ENCODE peak calls at places on chromosomes 16 and 17, in five cellular contexts. I is esophagus muscularis mucosa, C is GM12878, U is Panc1, R is stomach. Y is an unnamed sample.
A peak's percentile ranks its signal among the peaks of the same experiment; 100 is the strongest.

GRCh38 chr17:82882715-82883446 is 43.1 kb upstream of the ZNF750 start:
- DNase-seq in I (no peak), C (no peak), U (no peak), R (peak; percentile 90), Y (no peak)

GRCh38 chr17:29597361-29598172 is 4.6 kb downstream of the ANKRD13B start:
- DNase-seq in I (no peak), C (no peak), U (no peak), R (no peak), Y (peak; percentile 65)

GRCh38 chr16:165218-165538 is 600 bp upstream of the HBM start:
- DNase-seq in I (no peak), C (no peak), U (no peak), R (no peak), Y (no peak)

GRCh38 chr17:45223541-45224528 is 2.1 kb downstream of the FMNL1 start:
- DNase-seq in I (no peak), C (no peak), U (no peak), R (no peak), Y (no peak)

GRCh38 chr16:58299757-58300349 is 5.0 kb upstream of the PRSS54 start:
- DNase-seq in I (no peak), C (no peak), U (no peak), R (peak; percentile 32), Y (no peak)

GRCh38 chr16:54933281-54934150 is 2.9 kb downstream of the IRX5 start:
- DNase-seq in I (no peak), C (no peak), U (no peak), R (no peak), Y (no peak)

GRCh38 chr17:48997827-48998556 is 807 bp downstream of the IGF2BP1 start:
- DNase-seq in I (peak; percentile 77), C (no peak), U (no peak), R (no peak), Y (no peak)

GRCh38 chr16:87860553-87861299 is 8.6 kb downstream of the SLC7A5 start:
- DNase-seq in I (no peak), C (no peak), U (no peak), R (no peak), Y (peak; percentile 88)

GRCh38 chr16:85460983-85461813 is 151.9 kb upstream of the GSE1 start:
- DNase-seq in I (no peak), C (no peak), U (no peak), R (no peak), Y (no peak)
- H3K4me3 ChIP-seq in I (peak overlapping the region; percentile 49), C (no peak overlapping the region), U (no peak overlapping the region), R (no peak overlapping the region), Y (peak overlapping the region; percentile 45)

GRCh38 chr16:55999683-56000082 is 124.5 kb upstream of the CES5A start:
- DNase-seq in I (no peak), C (no peak), U (no peak), R (no peak), Y (no peak)
- TF ChIP-seq POLR2AphosphoS5 in I (no peak), C (no peak), U (no peak), R (no peak), Y (no peak)

DNA sequence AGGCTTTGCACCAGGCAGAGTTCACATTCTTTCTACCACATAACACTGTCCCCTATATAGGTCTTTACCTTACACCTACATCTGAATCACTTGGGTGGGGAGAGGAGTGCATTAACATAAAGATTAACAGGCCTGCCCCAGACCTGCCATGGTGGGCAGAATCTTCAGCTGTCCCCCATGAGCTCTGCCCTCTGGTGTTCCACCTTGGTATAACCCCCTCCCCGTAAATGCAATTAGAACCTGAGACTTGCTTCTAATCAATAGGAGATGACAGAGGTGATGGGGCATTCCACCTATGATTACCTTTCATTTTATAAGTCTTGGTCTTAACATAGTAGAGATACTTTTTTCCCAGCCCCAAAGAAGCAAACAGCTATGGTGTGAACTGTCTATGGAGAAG is 20.4 kb upstream of the GRIN2A start:
- DNase-seq in I (no peak), C (no peak), U (no peak), R (no peak), Y (no peak)
- H3K4me3 ChIP-seq in I (no peak overlapping the region), C (no peak overlapping the region), U (no peak overlapping the region), R (no peak overlapping the region), Y (no peak overlapping the region)

DNA sequence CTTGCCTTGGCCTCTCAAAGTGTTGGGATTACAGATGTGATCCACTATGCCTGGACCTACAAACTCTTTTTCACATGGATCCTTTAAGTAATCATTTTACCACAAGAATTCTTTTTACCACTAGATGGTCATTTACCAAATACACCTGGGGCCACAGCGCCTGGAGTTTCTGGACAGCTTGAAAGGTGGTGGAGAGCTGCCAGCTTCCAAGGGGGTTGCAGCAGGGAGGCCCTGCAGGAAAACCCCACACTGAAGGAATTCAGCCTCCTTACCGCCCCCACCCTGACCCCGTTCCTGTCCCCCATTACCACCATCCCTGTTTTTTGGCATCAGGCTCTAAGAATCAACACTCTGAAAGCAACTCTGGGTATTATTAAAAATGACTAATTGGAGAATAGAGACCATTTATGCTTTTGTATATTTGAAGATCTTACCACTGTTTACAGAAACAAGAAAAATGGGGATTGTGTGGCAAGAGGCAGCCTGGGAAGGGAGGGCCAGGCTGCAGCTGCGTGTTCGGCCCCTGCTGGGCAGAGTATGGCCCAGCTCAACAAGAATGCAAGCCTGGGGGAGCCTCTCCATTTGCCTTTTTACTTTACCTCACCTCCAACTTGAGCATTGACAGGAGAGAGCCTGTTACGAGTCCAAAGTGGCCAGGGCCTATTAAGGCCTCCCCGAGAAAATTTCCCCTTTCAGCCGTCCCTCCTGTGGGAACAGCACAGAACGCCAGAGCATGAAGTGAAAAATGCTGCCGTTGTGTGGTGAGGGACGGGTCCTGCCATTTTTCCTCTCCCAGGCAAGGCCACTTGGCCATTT is 209.9 kb downstream of the ZFHX3 start:
- DNase-seq in I (no peak), C (no peak), U (no peak), R (no peak), Y (no peak)
- TF ChIP-seq POLR2AphosphoS5 in I (no peak), C (no peak), U (no peak), R (peak; percentile 48), Y (no peak)

DNA sequence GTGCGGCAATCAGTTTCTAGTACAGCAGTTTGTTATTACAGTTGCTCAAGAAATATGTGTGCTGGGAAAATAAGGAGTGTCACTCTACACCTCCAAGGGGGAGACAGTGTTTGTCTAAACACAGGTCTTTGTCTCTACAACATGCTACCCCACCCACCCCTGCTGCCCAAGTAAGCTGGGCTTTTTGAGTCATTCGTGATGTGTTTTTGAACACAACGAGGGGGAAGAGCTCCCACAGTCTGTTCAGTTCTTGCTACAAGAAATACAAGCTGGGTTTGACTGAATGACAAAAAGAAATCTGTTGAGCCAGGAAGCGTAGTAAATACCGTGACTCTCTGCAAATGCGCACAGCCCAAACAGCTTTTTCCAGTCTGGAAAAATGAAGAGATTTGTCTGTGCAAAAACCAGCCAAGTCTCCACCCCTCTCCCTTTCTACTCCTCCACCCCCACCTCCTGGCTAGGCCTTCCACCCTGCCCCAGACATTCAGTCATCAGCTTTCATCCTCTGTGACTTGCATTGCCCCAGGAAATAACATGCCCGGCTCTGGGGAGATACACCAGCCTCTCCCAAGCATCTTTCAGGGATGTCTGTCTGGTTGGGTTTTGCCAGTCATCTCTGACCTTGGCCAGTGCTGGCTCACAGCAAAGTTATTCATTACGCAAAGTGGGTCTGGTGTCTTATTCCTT is 25.7 kb downstream of the CHD9 start:
- DNase-seq in I (no peak), C (no peak), U (no peak), R (no peak), Y (peak; percentile 88)
- H3K4me3 ChIP-seq in I (no peak overlapping the region), C (no peak overlapping the region), U (no peak overlapping the region), R (no peak overlapping the region), Y (no peak overlapping the region)

GRCh38 chr16:84919751-84920150 is 91.6 kb downstream of the ZDHHC7 start:
- DNase-seq in I (no peak), C (no peak), U (no peak), R (no peak), Y (peak; percentile 81)

GRCh38 chr16:84920333-84920732 is 91.0 kb downstream of the ZDHHC7 start:
- DNase-seq in I (no peak), C (no peak), U (no peak), R (no peak), Y (no peak)

GRCh38 chr16:84924339-84925091 is 86.8 kb downstream of the ZDHHC7 start:
- DNase-seq in I (no peak), C (no peak), U (no peak), R (no peak), Y (peak; percentile 71)

GRCh38 chr16:84925092-84925772 is 86.1 kb downstream of the ZDHHC7 start:
- DNase-seq in I (no peak), C (no peak), U (peak; percentile 39), R (peak; percentile 72), Y (peak; percentile 68)

GRCh38 chr16:84922351-84923135 is 88.8 kb downstream of the ZDHHC7 start:
- DNase-seq in I (no peak), C (no peak), U (no peak), R (peak; percentile 45), Y (peak; percentile 96)
- TF ChIP-seq POLR2AphosphoS5 in I (peak; percentile 75), C (no peak), U (no peak), R (peak; percentile 28), Y (peak; percentile 78)